ENCODE peak calls at places on chromosomes 3 and 15, in six cellular contexts. N is HCT116, J is K562, F is GM12878, Q is H1, D is HepG2. V is an unnamed sample.

GRCh38 chr3:70658779-70659310 is 346.4 kb upstream of the MDFIC2 start:
- DNase-seq in N (no peak), J (no peak), F (no peak), Q (no peak), D (no peak), V (no peak)

GRCh38 chr3:174862101-174862500 is 3.0 kb downstream of the NAALADL2 start:
- DNase-seq in N (peak), J (no peak), F (no peak), Q (peak), D (peak), V (peak)

GRCh38 chr3:99678023-99678422 is 39.6 kb downstream of the COL8A1 start:
- DNase-seq in N (no peak), J (no peak), F (no peak), Q (no peak), D (no peak), V (no peak)

GRCh38 chr3:119643094-119643493 is 17.3 kb downstream of the POPDC2 start:
- DNase-seq in N (no peak), J (no peak), F (no peak), Q (no peak), D (no peak), V (no peak)

GRCh38 chr3:14518432-14518802 is 21.7 kb downstream of the GRIP2 start:
- DNase-seq in N (no peak), J (no peak), F (no peak), Q (no peak), D (no peak), V (no peak)

GRCh38 chr3:33008282-33008681 is 56.8 kb downstream of the CCR4 start:
- DNase-seq in N (no peak), J (peak), F (no peak), Q (no peak), D (no peak), V (no peak)

GRCh38 chr3:149808209-149808829 is 4.7 kb upstream of the RNF13 start:
- DNase-seq in N (peak), J (peak), F (no peak), Q (no peak), D (peak), V (peak)

GRCh38 chr3:152243301-152243711 is 25.4 kb upstream of the MBNL1 start:
- DNase-seq in N (no peak), J (peak), F (peak), Q (no peak), D (peak), V (no peak)

GRCh38 chr15:55649058-55649423 is 60.9 kb upstream of the PYGO1 start:
- DNase-seq in N (no peak), J (no peak), F (no peak), Q (no peak), D (no peak), V (no peak)

GRCh38 chr3:45064512-45065372 is 38.6 kb downstream of the CLEC3B start:
- DNase-seq in N (peak), J (peak), F (no peak), Q (no peak), D (no peak), V (no peak)

GRCh38 chr3:169295912-169296311 is 367.6 kb downstream of the MECOM start:
- DNase-seq in N (no peak), J (no peak), F (no peak), Q (no peak), D (no peak), V (no peak)

GRCh38 chr3:16059081-16059537 is 115.4 kb upstream of the GALNT15 start:
- DNase-seq in N (no peak), J (no peak), F (no peak), Q (no peak), D (no peak), V (no peak)

GRCh38 chr15:77696006-77696631 is 63.4 kb upstream of the LINGO1 start:
- DNase-seq in N (no peak), J (no peak), F (no peak), Q (no peak), D (no peak), V (no peak)

GRCh38 chr15:57440799-57441198 is 64.5 kb downstream of the CGNL1 start:
- DNase-seq in N (no peak), J (no peak), F (no peak), Q (no peak), D (no peak), V (no peak)

GRCh38 chr3:46923559-46924350 is 46.2 kb downstream of the PTH1R start:
- DNase-seq in N (no peak), J (peak), F (no peak), Q (no peak), D (peak), V (no peak)

GRCh38 chr15:31227954-31228542 is 98.6 kb upstream of the KLF13 start:
- DNase-seq in N (no peak), J (no peak), F (no peak), Q (no peak), D (no peak), V (no peak)

GRCh38 chr3:152574461-152575079 is 260.4 kb upstream of the P2RY1 start:
- DNase-seq in N (peak), J (peak), F (peak), Q (no peak), D (peak), V (peak)

GRCh38 chr15:35123743-35124142 is 38.6 kb upstream of the NANOGP8 start:
- DNase-seq in N (no peak), J (no peak), F (no peak), Q (no peak), D (no peak), V (no peak)

GRCh38 chr15:97706059-97706458 is 254.4 kb upstream of the ARRDC4 start:
- DNase-seq in N (no peak), J (no peak), F (no peak), Q (no peak), D (no peak), V (no peak)

GRCh38 chr3:99645277-99646106 is 7.1 kb downstream of the COL8A1 start:
- DNase-seq in N (peak), J (peak), F (no peak), Q (no peak), D (peak), V (peak)

GRCh38 chr3:160576621-160577020 is 11.2 kb upstream of the KPNA4 start:
- DNase-seq in N (no peak), J (no peak), F (no peak), Q (no peak), D (no peak), V (no peak)

GRCh38 chr3:67515778-67516177 is 138.6 kb downstream of the SUCLG2 start:
- DNase-seq in N (no peak), J (no peak), F (no peak), Q (no peak), D (no peak), V (peak)

GRCh38 chr3:185729335-185729715 is 95.5 kb downstream of the IGF2BP2 start:
- DNase-seq in N (no peak), J (no peak), F (no peak), Q (no peak), D (no peak), V (no peak)

GRCh38 chr15:36742696-36743095 is 163.3 kb downstream of the CDIN1 start:
- DNase-seq in N (no peak), J (no peak), F (no peak), Q (no peak), D (no peak), V (no peak)

GRCh38 chr15:46442196-46442595 is 807.4 kb downstream of the SQOR start:
- DNase-seq in N (no peak), J (no peak), F (no peak), Q (no peak), D (no peak), V (no peak)

GRCh38 chr3:149949181-149949580 is 21.5 kb downstream of the PFN2 start:
- DNase-seq in N (no peak), J (no peak), F (no peak), Q (no peak), D (no peak), V (no peak)

GRCh38 chr15:26634319-26634718 is 138.5 kb downstream of the GABRB3 start:
- DNase-seq in N (no peak), J (no peak), F (no peak), Q (no peak), D (no peak), V (no peak)

GRCh38 chr3:88150371-88150770 is 612 bp downstream of the C3orf38 start:
- DNase-seq in N (no peak), J (peak), F (no peak), Q (no peak), D (no peak), V (no peak)

DNA sequence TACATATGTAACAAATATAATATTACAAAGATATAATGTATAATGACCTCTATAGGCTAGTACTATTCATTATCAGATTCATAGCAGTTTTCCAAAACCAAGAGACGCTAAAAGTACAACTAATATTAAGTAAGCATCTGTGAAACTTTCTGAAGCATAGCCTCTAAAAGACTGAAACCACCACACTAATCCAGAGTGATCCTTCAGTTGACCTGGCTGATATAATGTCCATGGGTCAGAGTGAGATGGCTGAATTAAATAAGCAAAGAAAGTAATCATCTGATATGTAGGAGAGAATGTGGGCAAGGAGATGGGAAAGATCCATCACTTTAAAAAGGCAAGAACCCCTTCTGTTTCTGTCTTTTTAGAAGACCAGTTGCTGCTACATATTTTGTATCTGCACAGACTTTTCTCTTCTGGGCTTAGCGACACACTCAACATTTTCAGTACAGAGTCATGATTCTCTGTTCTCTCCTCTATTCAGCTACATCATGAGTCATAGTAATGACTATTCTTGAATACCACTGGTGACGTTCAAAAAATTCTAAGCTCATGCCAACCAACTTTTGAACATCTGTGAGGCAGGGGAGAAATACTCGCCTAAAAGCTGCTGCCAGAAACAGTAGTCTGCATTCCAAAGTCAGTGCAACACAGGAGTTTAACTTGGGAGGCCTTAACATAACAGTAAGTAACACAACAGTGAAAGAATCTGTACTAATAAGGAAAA is 149.6 kb downstream of the MAGI1 start:
- DNase-seq in N (peak), J (no peak), F (no peak), Q (no peak), D (no peak), V (no peak)
- TF ChIP-seq ZNF274 in N (no peak), J (no peak), F (no peak), Q (no peak), D (no peak), V (no peak)

GRCh38 chr3:66366747-66367146 is 134.1 kb downstream of the LRIG1 start:
- DNase-seq in N (no peak), J (no peak), F (no peak), Q (no peak), D (no peak), V (no peak)
- TF ChIP-seq YY1 in N (no peak), J (no peak), F (no peak), Q (no peak), D (no peak), V (no peak)

GRCh38 chr3:108959017-108959416 is 5.3 kb upstream of the GUCA1C start:
- DNase-seq in N (no peak), J (no peak), F (no peak), Q (no peak), D (no peak), V (peak)
- TF ChIP-seq ZNF274 in N (no peak), J (no peak), F (no peak), Q (no peak), D (no peak), V (no peak)

GRCh38 chr15:59689626-59690236 is 611 bp upstream of the BNIP2 start:
- DNase-seq in N (peak), J (no peak), F (no peak), Q (peak), D (peak), V (peak)

GRCh38 chr15:59688888-59689625 is at the start of gene BNIP2:
- DNase-seq in N (peak), J (peak), F (peak), Q (peak), D (peak), V (peak)

GRCh38 chr15:59687831-59688230 is 1.3 kb downstream of the BNIP2 start:
- DNase-seq in N (no peak), J (no peak), F (peak), Q (no peak), D (peak), V (no peak)

GRCh38 chr15:59688383-59688887 is 685 bp downstream of the BNIP2 start:
- DNase-seq in N (peak), J (no peak), F (peak), Q (no peak), D (peak), V (no peak)

GRCh38 chr15:59691194-59691805 is 2.2 kb upstream of the BNIP2 start:
- DNase-seq in N (peak), J (peak), F (peak), Q (no peak), D (peak), V (peak)
- TF ChIP-seq YY1 in N (no peak), J (no peak), F (no peak), Q (no peak), D (no peak), V (no peak)

DNA sequence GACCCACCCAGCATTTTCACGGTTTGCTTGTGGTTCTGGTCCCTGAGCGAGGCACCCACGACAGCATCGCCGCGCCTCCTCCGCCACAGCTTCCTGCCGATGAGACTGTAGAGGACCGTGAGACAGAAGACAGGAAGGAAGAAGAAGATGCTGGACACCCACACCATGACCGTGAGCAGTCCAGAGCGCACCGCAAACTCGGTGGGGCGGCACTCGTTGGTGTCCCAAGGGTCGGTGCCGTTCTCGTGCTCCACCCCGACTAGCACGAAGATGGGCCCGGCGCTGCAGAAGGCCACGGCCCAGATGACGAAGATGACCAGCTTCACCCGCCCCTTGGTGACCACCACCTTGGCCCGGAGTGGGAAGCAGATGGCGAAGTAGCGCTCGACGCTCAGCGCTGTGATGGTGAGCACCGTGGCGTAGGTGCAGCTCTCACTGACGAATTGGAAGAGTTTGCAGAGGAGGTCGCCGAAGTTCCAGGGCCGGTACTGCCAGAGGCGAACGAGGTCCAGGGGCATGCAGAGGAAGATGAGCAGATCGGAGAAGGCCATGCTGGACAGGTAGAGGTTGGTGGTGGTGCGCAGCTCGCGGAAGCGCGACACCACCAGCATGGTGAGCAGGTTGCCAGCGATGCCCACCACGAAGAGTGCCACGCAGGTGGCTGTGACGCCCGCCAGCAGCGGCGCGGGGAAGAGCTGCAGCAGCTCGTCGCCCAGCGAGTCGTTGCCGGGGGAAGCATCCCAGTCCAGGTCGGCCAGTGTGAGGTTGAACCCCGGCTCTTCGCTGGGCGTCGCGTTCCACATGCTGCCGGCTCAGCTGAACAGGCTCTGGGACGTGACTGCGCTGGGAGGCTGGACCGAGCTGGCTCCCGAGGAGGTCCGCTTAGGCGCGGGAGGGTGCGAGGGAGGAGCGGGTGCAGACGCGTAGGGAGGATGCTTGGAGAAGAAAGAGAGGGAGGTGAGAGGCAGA is at the start of gene GHSR:
- DNase-seq in N (no peak), J (no peak), F (no peak), Q (no peak), D (no peak), V (no peak)
- TF ChIP-seq ZNF274 in N (no peak), J (no peak), F (no peak), Q (no peak), D (no peak), V (no peak)

GRCh38 chr3:158725348-158725966 is 6.8 kb downstream of the RARRES1 start:
- DNase-seq in N (no peak), J (no peak), F (no peak), Q (no peak), D (peak), V (no peak)
- TF ChIP-seq YY1 in N (no peak), J (no peak), F (no peak), Q (no peak), D (no peak), V (no peak)

GRCh38 chr3:58180940-58181587 is 29.7 kb downstream of the DNASE1L3 start:
- DNase-seq in N (peak), J (no peak), F (no peak), Q (no peak), D (peak), V (no peak)
- TF ChIP-seq ZNF274 in N (no peak), J (no peak), F (no peak), Q (no peak), D (no peak), V (no peak)

GRCh38 chr3:194205675-194206133 is 69.8 kb downstream of the HES1 start:
- DNase-seq in N (peak), J (no peak), F (no peak), Q (no peak), D (no peak), V (peak)

GRCh38 chr3:194203482-194204035 is 67.6 kb downstream of the HES1 start:
- DNase-seq in N (no peak), J (no peak), F (no peak), Q (no peak), D (no peak), V (no peak)

GRCh38 chr3:194201953-194202666 is 66.2 kb downstream of the HES1 start:
- DNase-seq in N (no peak), J (no peak), F (no peak), Q (no peak), D (no peak), V (no peak)

GRCh38 chr3:194204793-194205065 is 68.8 kb downstream of the HES1 start:
- DNase-seq in N (no peak), J (no peak), F (no peak), Q (no peak), D (no peak), V (no peak)

GRCh38 chr3:194204036-194204792 is 68.3 kb downstream of the HES1 start:
- DNase-seq in N (no peak), J (no peak), F (no peak), Q (no peak), D (no peak), V (no peak)
- TF ChIP-seq YY1 in N (no peak), J (no peak), F (no peak), Q (no peak), D (no peak), V (no peak)

GRCh38 chr3:51720292-51721061 is 13.6 kb downstream of the GRM2 start:
- DNase-seq in N (no peak), J (no peak), F (no peak), Q (no peak), D (no peak), V (no peak)

GRCh38 chr3:51721062-51721745 is 14.3 kb downstream of the GRM2 start:
- DNase-seq in N (no peak), J (no peak), F (no peak), Q (no peak), D (no peak), V (no peak)

GRCh38 chr3:51719413-51720025 is 12.7 kb downstream of the GRM2 start:
- DNase-seq in N (no peak), J (peak), F (no peak), Q (no peak), D (no peak), V (no peak)

GRCh38 chr3:51718547-51719412 is 11.9 kb downstream of the GRM2 start:
- DNase-seq in N (peak), J (peak), F (peak), Q (peak), D (peak), V (peak)

DNA sequence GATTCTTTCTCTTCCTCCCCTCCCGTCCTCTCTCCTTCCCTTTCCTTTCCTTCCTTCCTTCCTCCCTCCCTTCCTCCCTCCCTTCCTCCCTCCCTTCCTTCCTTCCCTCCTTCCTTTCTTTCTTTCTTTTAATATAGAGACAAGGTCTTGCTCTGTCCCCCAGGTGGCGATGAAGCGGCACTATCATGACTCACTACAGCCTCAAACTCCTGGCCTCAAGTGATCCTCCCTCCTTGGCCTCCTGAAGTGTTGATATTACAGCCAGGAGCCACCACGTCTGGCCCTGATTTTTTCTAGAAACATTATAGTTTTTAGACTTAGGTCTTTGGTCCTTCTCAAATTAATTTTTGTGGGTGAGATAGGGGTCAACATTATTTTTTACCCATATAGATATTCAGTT is 15.5 kb downstream of the GRM2 start:
- DNase-seq in N (peak), J (no peak), F (no peak), Q (no peak), D (no peak), V (no peak)
- TF ChIP-seq ZNF274 in N (no peak), J (no peak), F (no peak), Q (no peak), D (no peak), V (no peak)

GRCh38 chr15:84108725-84109124 is 126.8 kb upstream of the GOLGA6L4 start:
- DNase-seq in N (peak), J (no peak), F (no peak), Q (no peak), D (no peak), V (no peak)

GRCh38 chr15:84112025-84112424 is 123.5 kb upstream of the GOLGA6L4 start:
- DNase-seq in N (no peak), J (peak), F (no peak), Q (no peak), D (no peak), V (no peak)

GRCh38 chr15:84113919-84114318 is 121.7 kb upstream of the GOLGA6L4 start:
- DNase-seq in N (no peak), J (no peak), F (no peak), Q (no peak), D (no peak), V (no peak)
- TF ChIP-seq YY1 in N (no peak), J (no peak), F (no peak), Q (no peak), D (no peak), V (no peak)

V was measured in NT2/D1.